ENCODE peak calls at places on chromosome 16, in five cellular contexts. One of them, this sample, is unnamed.

GRCh38 chr16:84754353-84754856 is 54.6 kb downstream of the USP10 start:
- DNase-seq in aorta: no peak
- DNase-seq in tibial nerve: peak; percentile 38
- DNase-seq in heart right ventricle: peak; percentile 78
- DNase-seq in fibroblast of lung: peak; percentile 96
- DNase-seq in this sample: peak; percentile 70

GRCh38 chr16:21167360-21167759 is 8.9 kb downstream of the LDAF1 start:
- DNase-seq in fibroblast of lung: peak; percentile 92
- DNase-seq in aorta: no peak
- DNase-seq in tibial nerve: no peak
- DNase-seq in heart right ventricle: no peak
- DNase-seq in this sample: peak; percentile 94

GRCh38 chr16:85192233-85192632 is 80.0 kb upstream of the CIBAR2 start:
- DNase-seq in heart right ventricle: no peak
- DNase-seq in aorta: no peak
- DNase-seq in fibroblast of lung: no peak
- DNase-seq in tibial nerve: no peak
- DNase-seq in this sample: no peak

GRCh38 chr16:12458591-12459400 is 344.9 kb downstream of the CPPED1 start:
- DNase-seq in aorta: peak; percentile 72
- DNase-seq in heart right ventricle: no peak
- DNase-seq in fibroblast of lung: no peak
- DNase-seq in tibial nerve: no peak
- DNase-seq in this sample: no peak

GRCh38 chr16:23384878-23385277 is 68.1 kb downstream of the COG7 start:
- DNase-seq in tibial nerve: no peak
- DNase-seq in fibroblast of lung: no peak
- DNase-seq in heart right ventricle: no peak
- DNase-seq in aorta: no peak
- DNase-seq in this sample: no peak

GRCh38 chr16:85557083-85557975 is 55.8 kb upstream of the GSE1 start:
- DNase-seq in tibial nerve: no peak
- DNase-seq in aorta: no peak
- DNase-seq in fibroblast of lung: no peak
- DNase-seq in heart right ventricle: no peak
- DNase-seq in this sample: no peak

GRCh38 chr16:1771072-1771863 is at the start of gene NME3:
- DNase-seq in tibial nerve: peak; percentile 74
- DNase-seq in aorta: peak; percentile 89
- DNase-seq in heart right ventricle: peak; percentile 77
- DNase-seq in fibroblast of lung: peak; percentile 69
- DNase-seq in this sample: no peak

GRCh38 chr16:83530293-83530692 is 277.5 kb upstream of the HSBP1 start:
- DNase-seq in tibial nerve: no peak
- DNase-seq in heart right ventricle: no peak
- DNase-seq in fibroblast of lung: no peak
- DNase-seq in aorta: no peak
- DNase-seq in this sample: no peak

GRCh38 chr16:60645541-60645940 is 1390.7 kb downstream of the CDH8 start:
- DNase-seq in tibial nerve: no peak
- DNase-seq in aorta: no peak
- DNase-seq in fibroblast of lung: no peak
- DNase-seq in heart right ventricle: no peak
- DNase-seq in this sample: no peak

GRCh38 chr16:85707528-85708095 is 18.9 kb upstream of the GINS2 start:
- DNase-seq in heart right ventricle: no peak
- DNase-seq in aorta: no peak
- DNase-seq in tibial nerve: no peak
- DNase-seq in fibroblast of lung: no peak
- DNase-seq in this sample: no peak

GRCh38 chr16:66857437-66857836 is 13.2 kb downstream of the CA7 start:
- DNase-seq in tibial nerve: no peak
- DNase-seq in heart right ventricle: no peak
- DNase-seq in aorta: no peak
- DNase-seq in fibroblast of lung: no peak
- DNase-seq in this sample: no peak

GRCh38 chr16:53754938-53755910 is 51.3 kb downstream of the FTO start:
- DNase-seq in aorta: no peak
- DNase-seq in heart right ventricle: no peak
- DNase-seq in tibial nerve: no peak
- DNase-seq in fibroblast of lung: peak; percentile 63
- DNase-seq in this sample: no peak

GRCh38 chr16:66521951-66522771 is 27.8 kb downstream of the TK2 start:
- DNase-seq in tibial nerve: no peak
- DNase-seq in fibroblast of lung: peak; percentile 51
- DNase-seq in heart right ventricle: no peak
- DNase-seq in aorta: peak; percentile 82
- DNase-seq in this sample: peak; percentile 48

GRCh38 chr16:55835578-55835977 is 2.7 kb upstream of the CES1 start:
- DNase-seq in aorta: peak; percentile 57
- DNase-seq in heart right ventricle: peak; percentile 20
- DNase-seq in tibial nerve: peak; percentile 53
- DNase-seq in fibroblast of lung: peak; percentile 9
- DNase-seq in this sample: no peak

GRCh38 chr16:4780235-4780634 is 7.9 kb downstream of the SEPTIN12 start:
- DNase-seq in tibial nerve: no peak
- DNase-seq in aorta: no peak
- DNase-seq in heart right ventricle: no peak
- DNase-seq in fibroblast of lung: peak; percentile 9
- DNase-seq in this sample: no peak

GRCh38 chr16:86899156-86899555 is 320.8 kb downstream of the FOXL1 start:
- DNase-seq in heart right ventricle: no peak
- DNase-seq in tibial nerve: no peak
- DNase-seq in fibroblast of lung: no peak
- DNase-seq in aorta: peak; percentile 12
- DNase-seq in this sample: no peak
- H3K27me3 ChIP-seq in heart right ventricle: peaks cover 9% of the 10 kb centered on the region
- H3K27me3 ChIP-seq in tibial nerve: peaks cover 15% of the 10 kb centered on the region
- H3K27me3 ChIP-seq in fibroblast of lung: no peaks in the 10 kb centered on the region
- H3K27me3 ChIP-seq in aorta: no peaks in the 10 kb centered on the region
- H3K27me3 ChIP-seq in this sample: no peaks in the 10 kb centered on the region

GRCh38 chr16:71229344-71229743 is 1.2 kb downstream of the HYDIN start:
- DNase-seq in heart right ventricle: no peak
- DNase-seq in aorta: no peak
- DNase-seq in fibroblast of lung: no peak
- DNase-seq in tibial nerve: no peak
- DNase-seq in this sample: no peak

GRCh38 chr16:71226229-71227141 is 4.0 kb downstream of the HYDIN start:
- DNase-seq in heart right ventricle: no peak
- DNase-seq in fibroblast of lung: no peak
- DNase-seq in tibial nerve: no peak
- DNase-seq in aorta: no peak
- DNase-seq in this sample: no peak

GRCh38 chr16:71225145-71225544 is 5.4 kb downstream of the HYDIN start:
- DNase-seq in aorta: no peak
- DNase-seq in fibroblast of lung: no peak
- DNase-seq in heart right ventricle: no peak
- DNase-seq in tibial nerve: no peak
- DNase-seq in this sample: no peak

DNA sequence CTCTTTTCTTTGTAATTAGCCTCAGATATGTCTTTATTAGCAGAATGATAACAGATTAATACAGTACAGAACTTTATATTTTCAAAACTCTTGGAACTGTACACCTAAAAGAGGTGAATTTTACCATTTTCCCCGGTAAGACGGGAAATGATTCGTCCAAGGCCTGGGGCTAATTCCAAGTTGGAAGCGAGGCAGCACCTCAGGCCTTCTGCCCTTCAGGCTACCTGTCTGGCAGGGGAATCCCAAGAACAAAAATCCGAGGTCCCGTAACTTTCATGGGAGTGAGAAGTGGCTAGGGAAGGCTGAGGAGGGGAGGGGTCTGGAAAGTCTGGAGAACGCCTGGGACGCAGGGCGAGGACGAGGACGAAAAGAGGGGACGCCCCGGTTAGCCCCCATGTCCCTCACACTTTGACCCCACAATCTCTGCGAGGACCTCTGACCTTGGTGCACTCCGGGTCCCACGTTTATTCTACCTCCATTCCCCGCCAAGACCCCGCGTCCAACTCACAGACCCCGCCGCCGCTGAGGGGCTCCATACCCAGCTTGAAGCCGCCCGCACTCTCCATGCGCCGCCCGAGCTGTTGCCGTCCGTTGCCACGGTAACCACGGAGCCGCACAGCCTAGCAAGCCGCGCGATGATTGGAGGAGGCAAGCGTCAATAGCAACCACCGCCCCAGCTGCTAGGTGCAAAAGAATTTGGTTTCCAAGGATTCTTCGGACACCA is at the start of gene HYDIN:
- DNase-seq in aorta: peak; percentile 50
- DNase-seq in tibial nerve: no peak
- DNase-seq in heart right ventricle: no peak
- DNase-seq in fibroblast of lung: peak; percentile 37
- DNase-seq in this sample: peak; percentile 51
- H3K4me1 ChIP-seq in aorta: no peaks in the 10 kb centered on the region
- H3K4me1 ChIP-seq in tibial nerve: no peaks in the 10 kb centered on the region
- H3K4me1 ChIP-seq in heart right ventricle: no peaks in the 10 kb centered on the region
- H3K4me1 ChIP-seq in fibroblast of lung: no peaks in the 10 kb centered on the region
- H3K4me1 ChIP-seq in this sample: no peaks in the 10 kb centered on the region

DNA sequence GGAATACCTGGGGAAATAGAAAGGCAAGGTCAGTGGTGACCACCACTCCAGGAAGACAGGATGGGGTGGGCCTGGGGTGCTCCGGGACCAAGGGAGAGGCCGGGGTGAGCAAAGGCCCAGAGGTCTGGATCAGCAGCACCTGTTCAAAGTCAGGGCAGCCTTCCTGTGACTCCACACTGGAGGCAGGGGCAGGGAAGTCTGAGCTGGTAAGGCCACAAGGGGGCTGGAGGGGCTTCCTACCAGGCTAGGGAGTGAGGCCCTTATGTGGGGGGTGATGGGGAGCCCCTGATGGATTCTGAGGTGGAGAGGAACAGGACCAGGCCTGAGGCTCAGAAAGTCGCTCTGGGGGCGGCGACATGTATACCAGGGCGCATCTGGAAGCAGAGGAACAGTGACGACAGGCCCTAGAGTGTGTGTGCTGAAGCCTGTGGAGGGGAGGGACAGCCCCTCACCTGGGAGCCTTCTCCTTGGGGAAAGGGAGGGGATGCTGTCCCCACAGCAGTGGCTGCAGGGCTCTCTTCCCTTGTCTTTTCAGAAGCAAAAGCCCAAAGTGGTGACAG is 3.7 kb downstream of the C16orf78 start:
- DNase-seq in aorta: no peak
- DNase-seq in heart right ventricle: no peak
- DNase-seq in tibial nerve: no peak
- DNase-seq in fibroblast of lung: no peak
- DNase-seq in this sample: peak; percentile 22
- H3K27me3 ChIP-seq in aorta: no peaks in the 10 kb centered on the region
- H3K27me3 ChIP-seq in heart right ventricle: no peaks in the 10 kb centered on the region
- H3K27me3 ChIP-seq in tibial nerve: no peaks in the 10 kb centered on the region
- H3K27me3 ChIP-seq in fibroblast of lung: no peaks in the 10 kb centered on the region
- H3K27me3 ChIP-seq in this sample: no peaks in the 10 kb centered on the region

DNA sequence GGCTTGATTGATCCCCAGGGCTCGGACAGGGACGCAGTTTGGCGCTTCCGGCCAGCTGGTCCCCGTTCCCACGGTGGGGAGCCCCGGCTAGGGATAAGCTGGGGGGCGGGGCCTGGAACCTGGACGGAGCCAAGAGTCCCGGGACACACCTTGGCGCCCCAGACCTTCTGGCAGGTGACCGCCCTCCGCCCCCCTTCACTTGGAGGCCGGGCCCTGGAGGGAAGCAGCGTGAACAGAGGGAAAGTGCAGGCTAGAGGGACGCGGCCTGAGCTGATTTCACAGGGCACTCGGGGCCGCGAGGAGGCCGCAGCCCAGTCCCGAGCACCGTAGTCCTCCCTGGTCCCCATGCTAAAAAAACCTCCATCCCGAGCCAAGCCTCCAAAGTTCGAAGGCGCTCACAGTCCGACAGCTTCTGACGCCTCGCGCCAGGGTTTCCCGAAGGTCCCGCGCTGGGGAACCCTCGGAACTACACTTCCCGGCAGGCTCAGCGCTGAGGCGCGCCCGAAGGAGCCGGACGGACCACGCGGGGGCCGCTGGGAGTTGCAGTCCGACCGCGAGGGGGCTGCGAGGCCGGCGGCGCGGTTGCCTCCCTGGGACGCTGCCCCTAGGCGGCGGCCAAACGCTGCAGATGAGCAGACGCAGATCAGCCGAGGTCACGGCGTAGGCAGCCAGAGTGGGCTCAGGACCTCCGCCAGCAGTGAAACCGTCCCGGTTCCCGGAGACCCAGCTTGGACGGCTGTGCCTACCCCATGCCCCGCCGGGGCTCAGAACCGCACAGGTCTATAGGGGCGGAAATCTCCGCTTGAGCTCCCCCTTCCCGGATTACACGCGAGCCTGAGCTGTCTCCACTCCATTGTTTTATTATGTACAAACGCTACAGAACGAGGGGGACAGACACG is at the start of gene TBX6:
- DNase-seq in aorta: peak; percentile 96
- DNase-seq in tibial nerve: peak; percentile 80
- DNase-seq in fibroblast of lung: peak; percentile 84
- DNase-seq in heart right ventricle: peak; percentile 92
- DNase-seq in this sample: peak; percentile 88
- H3K4me1 ChIP-seq in aorta: no peaks in the 10 kb centered on the region
- H3K4me1 ChIP-seq in tibial nerve: peaks cover 56% of the 10 kb centered on the region
- H3K4me1 ChIP-seq in fibroblast of lung: peaks cover 20% of the 10 kb centered on the region
- H3K4me1 ChIP-seq in heart right ventricle: peaks cover 31% of the 10 kb centered on the region
- H3K4me1 ChIP-seq in this sample: peaks cover 23% of the 10 kb centered on the region

DNA sequence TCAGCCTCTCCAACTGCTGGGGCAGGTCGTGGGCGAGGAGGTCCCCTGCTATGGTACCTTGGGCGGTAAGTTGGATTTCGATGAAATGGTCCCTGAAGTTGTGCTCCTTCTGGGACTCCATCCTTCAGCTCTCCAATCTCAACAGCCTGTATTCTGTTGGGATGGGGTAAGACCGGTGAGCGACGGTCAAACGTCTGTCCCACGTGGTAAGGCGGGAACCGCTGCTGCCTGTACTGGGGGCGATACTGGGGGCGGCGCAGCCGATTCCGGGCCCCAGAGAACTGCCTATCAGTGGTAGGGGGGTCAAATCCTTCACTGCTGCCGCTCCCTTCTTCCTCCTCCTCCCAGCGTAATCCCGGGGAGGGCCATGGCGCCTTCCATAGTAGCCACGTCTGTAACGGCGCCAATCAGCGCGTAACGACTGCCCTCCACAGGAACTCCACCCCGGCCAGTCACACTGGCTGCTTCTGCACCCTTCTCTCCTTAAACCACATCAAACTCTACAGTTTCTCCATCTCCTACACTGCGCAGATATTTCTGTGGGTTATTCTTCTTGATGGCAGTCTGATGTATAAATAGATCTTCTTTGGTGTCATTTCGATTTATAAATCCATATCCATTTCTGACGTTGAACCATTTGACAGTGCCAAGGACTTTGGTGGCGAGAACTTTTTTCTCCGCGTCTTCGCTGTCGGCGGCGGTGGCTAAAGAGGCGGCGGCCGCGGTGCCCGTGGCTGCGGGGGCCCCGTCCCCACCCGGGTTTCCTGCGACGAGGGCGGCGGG is 41.1 kb downstream of the AHSP start:
- DNase-seq in aorta: no peak
- DNase-seq in tibial nerve: no peak
- DNase-seq in heart right ventricle: no peak
- DNase-seq in fibroblast of lung: peak; percentile 1
- DNase-seq in this sample: no peak
- H3K27me3 ChIP-seq in aorta: no peaks in the 10 kb centered on the region
- H3K27me3 ChIP-seq in tibial nerve: peaks cover 29% of the 10 kb centered on the region
- H3K27me3 ChIP-seq in heart right ventricle: peaks cover 71% of the 10 kb centered on the region
- H3K27me3 ChIP-seq in fibroblast of lung: peaks cover 4% of the 10 kb centered on the region
- H3K27me3 ChIP-seq in this sample: no peaks in the 10 kb centered on the region